ENCODE peak calls at places on chromosomes 4 and X, in nine cellular contexts. One of them, this sample, is unnamed.

GRCh38 chrX:151821226-151821625 is 86.7 kb downstream of the CNGA2 start:
- DNase-seq in astrocyte of the cerebellum: no peak
- DNase-seq in fibroblast of the aortic adventitia: no peak
- DNase-seq in choroid plexus epithelial cell: no peak
- DNase-seq in Peyer's patch: no peak
- DNase-seq in colonic mucosa: no peak
- DNase-seq in mammary epithelial cell: no peak
- DNase-seq in Caco-2: no peak
- DNase-seq in OCI-LY7: no peak
- DNase-seq in this sample: no peak

GRCh38 chr4:84952004-84952403 is 14.5 kb downstream of the WDFY3 start:
- DNase-seq in astrocyte of the cerebellum: peak
- DNase-seq in fibroblast of the aortic adventitia: peak
- DNase-seq in choroid plexus epithelial cell: peak
- DNase-seq in Peyer's patch: no peak
- DNase-seq in colonic mucosa: no peak
- DNase-seq in mammary epithelial cell: peak
- DNase-seq in Caco-2: no peak
- DNase-seq in OCI-LY7: no peak
- DNase-seq in this sample: no peak

GRCh38 chrX:107710617-107711391 is 64.8 kb downstream of the TSC22D3 start:
- DNase-seq in astrocyte of the cerebellum: peak
- DNase-seq in fibroblast of the aortic adventitia: peak
- DNase-seq in choroid plexus epithelial cell: peak
- DNase-seq in Peyer's patch: peak
- DNase-seq in colonic mucosa: no peak
- DNase-seq in mammary epithelial cell: peak
- DNase-seq in Caco-2: peak
- DNase-seq in OCI-LY7: peak
- DNase-seq in this sample: peak

GRCh38 chr4:172573899-172574298 is 594.7 kb upstream of the GALNT7 start:
- DNase-seq in astrocyte of the cerebellum: no peak
- DNase-seq in fibroblast of the aortic adventitia: no peak
- DNase-seq in choroid plexus epithelial cell: peak
- DNase-seq in Peyer's patch: no peak
- DNase-seq in colonic mucosa: no peak
- DNase-seq in mammary epithelial cell: no peak
- DNase-seq in Caco-2: no peak
- DNase-seq in OCI-LY7: peak
- DNase-seq in this sample: no peak

GRCh38 chr4:7411491-7411890 is 23.2 kb downstream of the PSAPL1 start:
- DNase-seq in astrocyte of the cerebellum: no peak
- DNase-seq in fibroblast of the aortic adventitia: no peak
- DNase-seq in choroid plexus epithelial cell: no peak
- DNase-seq in Peyer's patch: no peak
- DNase-seq in colonic mucosa: no peak
- DNase-seq in mammary epithelial cell: no peak
- DNase-seq in Caco-2: no peak
- DNase-seq in OCI-LY7: no peak
- DNase-seq in this sample: no peak

GRCh38 chr4:154961263-154961662 is 180.2 kb downstream of the RBM46 start:
- DNase-seq in astrocyte of the cerebellum: no peak
- DNase-seq in fibroblast of the aortic adventitia: no peak
- DNase-seq in choroid plexus epithelial cell: no peak
- DNase-seq in Peyer's patch: no peak
- DNase-seq in colonic mucosa: no peak
- DNase-seq in mammary epithelial cell: no peak
- DNase-seq in Caco-2: no peak
- DNase-seq in OCI-LY7: no peak
- DNase-seq in this sample: no peak

GRCh38 chr4:40546506-40546905 is 83.2 kb downstream of the RBM47 start:
- DNase-seq in astrocyte of the cerebellum: no peak
- DNase-seq in fibroblast of the aortic adventitia: no peak
- DNase-seq in choroid plexus epithelial cell: no peak
- DNase-seq in Peyer's patch: peak
- DNase-seq in colonic mucosa: peak
- DNase-seq in mammary epithelial cell: no peak
- DNase-seq in Caco-2: peak
- DNase-seq in OCI-LY7: no peak
- DNase-seq in this sample: no peak

GRCh38 chrX:38803609-38804480 is 2.6 kb downstream of the MID1IP1 start:
- DNase-seq in astrocyte of the cerebellum: no peak
- DNase-seq in fibroblast of the aortic adventitia: peak
- DNase-seq in choroid plexus epithelial cell: peak
- DNase-seq in Peyer's patch: peak
- DNase-seq in colonic mucosa: peak
- DNase-seq in mammary epithelial cell: peak
- DNase-seq in Caco-2: peak
- DNase-seq in OCI-LY7: peak
- DNase-seq in this sample: peak

GRCh38 chr4:23040539-23040938 is 347.8 kb downstream of the GBA3 start:
- DNase-seq in astrocyte of the cerebellum: no peak
- DNase-seq in fibroblast of the aortic adventitia: no peak
- DNase-seq in choroid plexus epithelial cell: no peak
- DNase-seq in Peyer's patch: no peak
- DNase-seq in colonic mucosa: no peak
- DNase-seq in mammary epithelial cell: no peak
- DNase-seq in Caco-2: no peak
- DNase-seq in OCI-LY7: no peak
- DNase-seq in this sample: no peak

GRCh38 chrX:101507372-101507771 is 22.1 kb downstream of the ARMCX4 start:
- DNase-seq in astrocyte of the cerebellum: no peak
- DNase-seq in fibroblast of the aortic adventitia: no peak
- DNase-seq in choroid plexus epithelial cell: no peak
- DNase-seq in Peyer's patch: no peak
- DNase-seq in colonic mucosa: no peak
- DNase-seq in mammary epithelial cell: peak
- DNase-seq in Caco-2: no peak
- DNase-seq in OCI-LY7: no peak
- DNase-seq in this sample: no peak

GRCh38 chrX:103779156-103779555 is 2.5 kb downstream of the PLP1 start:
- DNase-seq in astrocyte of the cerebellum: no peak
- DNase-seq in fibroblast of the aortic adventitia: peak
- DNase-seq in choroid plexus epithelial cell: peak
- DNase-seq in Peyer's patch: no peak
- DNase-seq in colonic mucosa: no peak
- DNase-seq in mammary epithelial cell: no peak
- DNase-seq in Caco-2: no peak
- DNase-seq in OCI-LY7: no peak
- DNase-seq in this sample: no peak

GRCh38 chrX:112651766-112652165 is 28.0 kb downstream of the LHFPL1 start:
- DNase-seq in astrocyte of the cerebellum: no peak
- DNase-seq in fibroblast of the aortic adventitia: peak
- DNase-seq in choroid plexus epithelial cell: no peak
- DNase-seq in Peyer's patch: no peak
- DNase-seq in colonic mucosa: no peak
- DNase-seq in mammary epithelial cell: no peak
- DNase-seq in Caco-2: no peak
- DNase-seq in OCI-LY7: no peak
- DNase-seq in this sample: no peak

GRCh38 chr4:73312967-73313366 is 54.4 kb upstream of the ANKRD17 start:
- DNase-seq in astrocyte of the cerebellum: no peak
- DNase-seq in fibroblast of the aortic adventitia: no peak
- DNase-seq in choroid plexus epithelial cell: no peak
- DNase-seq in Peyer's patch: no peak
- DNase-seq in colonic mucosa: no peak
- DNase-seq in mammary epithelial cell: no peak
- DNase-seq in Caco-2: no peak
- DNase-seq in OCI-LY7: no peak
- DNase-seq in this sample: no peak

GRCh38 chrX:112638691-112639090 is 41.0 kb downstream of the LHFPL1 start:
- DNase-seq in astrocyte of the cerebellum: no peak
- DNase-seq in fibroblast of the aortic adventitia: no peak
- DNase-seq in choroid plexus epithelial cell: no peak
- DNase-seq in Peyer's patch: no peak
- DNase-seq in colonic mucosa: no peak
- DNase-seq in mammary epithelial cell: no peak
- DNase-seq in Caco-2: no peak
- DNase-seq in OCI-LY7: no peak
- DNase-seq in this sample: no peak

GRCh38 chrX:136021160-136021559 is 35.9 kb downstream of the SLC9A6 start:
- DNase-seq in astrocyte of the cerebellum: no peak
- DNase-seq in fibroblast of the aortic adventitia: no peak
- DNase-seq in choroid plexus epithelial cell: no peak
- DNase-seq in Peyer's patch: no peak
- DNase-seq in colonic mucosa: no peak
- DNase-seq in mammary epithelial cell: no peak
- DNase-seq in Caco-2: no peak
- DNase-seq in OCI-LY7: no peak
- DNase-seq in this sample: no peak
- H3K4me3 ChIP-seq in astrocyte of the cerebellum: no peak
- H3K4me3 ChIP-seq in fibroblast of the aortic adventitia: no peak
- H3K4me3 ChIP-seq in choroid plexus epithelial cell: no peak
- H3K4me3 ChIP-seq in Peyer's patch: no peak
- H3K4me3 ChIP-seq in colonic mucosa: no peak
- H3K4me3 ChIP-seq in mammary epithelial cell: no peak
- H3K4me3 ChIP-seq in Caco-2: no peak
- H3K4me3 ChIP-seq in OCI-LY7: no peak
- H3K4me3 ChIP-seq in this sample: no peak

GRCh38 chr4:48343035-48343434 is 1.7 kb downstream of the SLAIN2 start:
- DNase-seq in astrocyte of the cerebellum: no peak
- DNase-seq in fibroblast of the aortic adventitia: no peak
- DNase-seq in choroid plexus epithelial cell: no peak
- DNase-seq in Peyer's patch: no peak
- DNase-seq in colonic mucosa: no peak
- DNase-seq in mammary epithelial cell: no peak
- DNase-seq in Caco-2: no peak
- DNase-seq in OCI-LY7: peak
- DNase-seq in this sample: peak

GRCh38 chr4:48346594-48346993 is 5.3 kb downstream of the SLAIN2 start:
- DNase-seq in astrocyte of the cerebellum: no peak
- DNase-seq in fibroblast of the aortic adventitia: no peak
- DNase-seq in choroid plexus epithelial cell: no peak
- DNase-seq in Peyer's patch: no peak
- DNase-seq in colonic mucosa: no peak
- DNase-seq in mammary epithelial cell: peak
- DNase-seq in Caco-2: no peak
- DNase-seq in OCI-LY7: no peak
- DNase-seq in this sample: no peak

GRCh38 chr4:48347282-48347921 is 6.1 kb downstream of the SLAIN2 start:
- DNase-seq in astrocyte of the cerebellum: no peak
- DNase-seq in fibroblast of the aortic adventitia: no peak
- DNase-seq in choroid plexus epithelial cell: no peak
- DNase-seq in Peyer's patch: no peak
- DNase-seq in colonic mucosa: no peak
- DNase-seq in mammary epithelial cell: no peak
- DNase-seq in Caco-2: no peak
- DNase-seq in OCI-LY7: no peak
- DNase-seq in this sample: no peak

GRCh38 chr4:48343531-48343930 is 2.2 kb downstream of the SLAIN2 start:
- DNase-seq in astrocyte of the cerebellum: no peak
- DNase-seq in fibroblast of the aortic adventitia: peak
- DNase-seq in choroid plexus epithelial cell: peak
- DNase-seq in Peyer's patch: no peak
- DNase-seq in colonic mucosa: no peak
- DNase-seq in mammary epithelial cell: no peak
- DNase-seq in Caco-2: no peak
- DNase-seq in OCI-LY7: no peak
- DNase-seq in this sample: no peak

GRCh38 chr4:48345542-48345941 is 4.2 kb downstream of the SLAIN2 start:
- DNase-seq in astrocyte of the cerebellum: no peak
- DNase-seq in fibroblast of the aortic adventitia: no peak
- DNase-seq in choroid plexus epithelial cell: no peak
- DNase-seq in Peyer's patch: no peak
- DNase-seq in colonic mucosa: no peak
- DNase-seq in mammary epithelial cell: no peak
- DNase-seq in Caco-2: no peak
- DNase-seq in OCI-LY7: no peak
- DNase-seq in this sample: no peak
- H3K4me3 ChIP-seq in astrocyte of the cerebellum: no peak
- H3K4me3 ChIP-seq in fibroblast of the aortic adventitia: no peak
- H3K4me3 ChIP-seq in choroid plexus epithelial cell: no peak
- H3K4me3 ChIP-seq in Peyer's patch: no peak
- H3K4me3 ChIP-seq in colonic mucosa: no peak
- H3K4me3 ChIP-seq in mammary epithelial cell: no peak
- H3K4me3 ChIP-seq in Caco-2: no peak
- H3K4me3 ChIP-seq in OCI-LY7: no peak
- H3K4me3 ChIP-seq in this sample: peak

GRCh38 chrX:40439625-40440532 is 140.9 kb upstream of the ATP6AP2 start:
- DNase-seq in astrocyte of the cerebellum: no peak
- DNase-seq in fibroblast of the aortic adventitia: no peak
- DNase-seq in choroid plexus epithelial cell: no peak
- DNase-seq in Peyer's patch: no peak
- DNase-seq in colonic mucosa: no peak
- DNase-seq in mammary epithelial cell: no peak
- DNase-seq in Caco-2: no peak
- DNase-seq in OCI-LY7: no peak
- DNase-seq in this sample: no peak

GRCh38 chrX:40433160-40433559 is 147.6 kb upstream of the ATP6AP2 start:
- DNase-seq in astrocyte of the cerebellum: no peak
- DNase-seq in fibroblast of the aortic adventitia: no peak
- DNase-seq in choroid plexus epithelial cell: no peak
- DNase-seq in Peyer's patch: no peak
- DNase-seq in colonic mucosa: no peak
- DNase-seq in mammary epithelial cell: no peak
- DNase-seq in Caco-2: no peak
- DNase-seq in OCI-LY7: no peak
- DNase-seq in this sample: no peak

GRCh38 chrX:40434443-40434842 is 146.3 kb upstream of the ATP6AP2 start:
- DNase-seq in astrocyte of the cerebellum: no peak
- DNase-seq in fibroblast of the aortic adventitia: no peak
- DNase-seq in choroid plexus epithelial cell: no peak
- DNase-seq in Peyer's patch: no peak
- DNase-seq in colonic mucosa: no peak
- DNase-seq in mammary epithelial cell: no peak
- DNase-seq in Caco-2: no peak
- DNase-seq in OCI-LY7: no peak
- DNase-seq in this sample: no peak

GRCh38 chrX:40437348-40437747 is 143.4 kb upstream of the ATP6AP2 start:
- DNase-seq in astrocyte of the cerebellum: no peak
- DNase-seq in fibroblast of the aortic adventitia: no peak
- DNase-seq in choroid plexus epithelial cell: no peak
- DNase-seq in Peyer's patch: no peak
- DNase-seq in colonic mucosa: no peak
- DNase-seq in mammary epithelial cell: no peak
- DNase-seq in Caco-2: no peak
- DNase-seq in OCI-LY7: no peak
- DNase-seq in this sample: no peak

DNA sequence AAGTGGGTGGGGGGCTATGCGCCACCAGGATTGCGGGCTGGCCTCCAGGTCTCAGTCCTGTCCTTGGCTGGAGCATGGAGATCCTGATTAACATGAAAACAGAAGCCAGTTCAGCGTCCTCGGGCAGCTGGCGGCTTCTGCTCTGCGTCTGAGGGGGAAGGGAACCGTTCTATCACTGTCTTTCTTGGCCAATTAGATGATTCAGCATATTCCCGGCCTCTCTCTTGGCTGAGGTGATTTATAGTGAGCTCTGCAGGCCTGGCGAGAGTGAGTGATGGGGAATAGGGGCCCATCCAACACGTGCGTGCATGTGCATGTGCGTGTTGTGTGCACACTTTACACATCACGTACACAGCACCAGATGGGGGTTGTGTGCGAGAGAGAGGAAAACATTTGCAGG is 145.8 kb upstream of the ATP6AP2 start:
- DNase-seq in astrocyte of the cerebellum: no peak
- DNase-seq in fibroblast of the aortic adventitia: peak
- DNase-seq in choroid plexus epithelial cell: peak
- DNase-seq in Peyer's patch: no peak
- DNase-seq in colonic mucosa: no peak
- DNase-seq in mammary epithelial cell: no peak
- DNase-seq in Caco-2: no peak
- DNase-seq in OCI-LY7: no peak
- DNase-seq in this sample: no peak
- H3K4me3 ChIP-seq in astrocyte of the cerebellum: no peak
- H3K4me3 ChIP-seq in fibroblast of the aortic adventitia: no peak
- H3K4me3 ChIP-seq in choroid plexus epithelial cell: peak
- H3K4me3 ChIP-seq in Peyer's patch: no peak
- H3K4me3 ChIP-seq in colonic mucosa: no peak
- H3K4me3 ChIP-seq in mammary epithelial cell: no peak
- H3K4me3 ChIP-seq in Caco-2: no peak
- H3K4me3 ChIP-seq in OCI-LY7: no peak
- H3K4me3 ChIP-seq in this sample: no peak

GRCh38 chr4:120079839-120080520 is 13.3 kb upstream of the MAD2L1 start:
- DNase-seq in astrocyte of the cerebellum: no peak
- DNase-seq in fibroblast of the aortic adventitia: no peak
- DNase-seq in choroid plexus epithelial cell: no peak
- DNase-seq in Peyer's patch: no peak
- DNase-seq in colonic mucosa: no peak
- DNase-seq in mammary epithelial cell: no peak
- DNase-seq in Caco-2: no peak
- DNase-seq in OCI-LY7: no peak
- DNase-seq in this sample: no peak
- H3K4me3 ChIP-seq in astrocyte of the cerebellum: no peak
- H3K4me3 ChIP-seq in fibroblast of the aortic adventitia: no peak
- H3K4me3 ChIP-seq in choroid plexus epithelial cell: no peak
- H3K4me3 ChIP-seq in Peyer's patch: no peak
- H3K4me3 ChIP-seq in colonic mucosa: no peak
- H3K4me3 ChIP-seq in mammary epithelial cell: no peak
- H3K4me3 ChIP-seq in Caco-2: no peak
- H3K4me3 ChIP-seq in OCI-LY7: no peak
- H3K4me3 ChIP-seq in this sample: no peak

This sample was measured in CD4-positive, CD25-positive, alpha-beta regulatory T cell.